ENCODE peak calls at places on chromosome X, in five cellular contexts. U, N, V, Y and E are unnamed samples.

GRCh38 chrX:150870487-150871340 is 27.8 kb downstream of the CD99L2 start:
- DNase-seq in N (no peak), U (no peak), Y (no peak), V (no peak), E (no peak)

GRCh38 chrX:2484232-2484631 is 16.5 kb downstream of the DHRSX start:
- DNase-seq in Y (no peak), U (no peak), V (peak), N (no peak), E (no peak)

GRCh38 chrX:20451936-20452335 is 185.2 kb upstream of the RPS6KA3 start:
- DNase-seq in U (no peak), V (no peak), N (no peak), Y (no peak), E (no peak)

GRCh38 chrX:118088084-118088483 is 28.5 kb downstream of the KLHL13 start:
- DNase-seq in N (no peak), V (no peak), Y (no peak), U (no peak), E (no peak)

GRCh38 chrX:54826598-54826997 is 19.1 kb downstream of the MAGED2 start:
- DNase-seq in V (no peak), U (no peak), Y (no peak), N (no peak), E (no peak)

GRCh38 chrX:4588893-4589292 is 875.4 kb upstream of the PRKX start:
- DNase-seq in V (no peak), U (no peak), Y (no peak), N (no peak), E (no peak)

GRCh38 chrX:49725401-49725800 is 29.6 kb upstream of the PAGE1 start:
- DNase-seq in U (no peak), Y (no peak), V (no peak), N (no peak), E (peak)

GRCh38 chrX:630922-631496 is 418 bp downstream of the SHOX start:
- DNase-seq in N (no peak), U (no peak), V (no peak), Y (no peak), E (no peak)

GRCh38 chrX:64334467-64334866 is 60.8 kb downstream of the MTMR8 start:
- DNase-seq in U (no peak), V (no peak), Y (no peak), N (no peak), E (no peak)

GRCh38 chrX:9354918-9355317 is 109.9 kb upstream of the TBL1X start:
- DNase-seq in N (no peak), Y (no peak), V (no peak), U (no peak), E (no peak)

GRCh38 chrX:2185341-2186082 is 315.3 kb downstream of the DHRSX start:
- DNase-seq in Y (no peak), N (no peak), V (no peak), U (no peak), E (no peak)

GRCh38 chrX:76555816-76556215 is 128.3 kb downstream of the MAGEE1 start:
- DNase-seq in U (no peak), Y (no peak), V (no peak), N (peak), E (no peak)

GRCh38 chrX:10506781-10507180 is 113.6 kb downstream of the MID1 start:
- DNase-seq in N (no peak), U (no peak), Y (no peak), V (no peak), E (no peak)

GRCh38 chrX:75273483-75273882 is 402 bp upstream of the UPRT start:
- DNase-seq in V (no peak), Y (no peak), N (peak), U (no peak), E (no peak)

GRCh38 chrX:129768586-129769466 is 10.9 kb upstream of the SASH3 start:
- DNase-seq in Y (no peak), N (no peak), V (no peak), U (no peak), E (no peak)

GRCh38 chrX:136689441-136689840 is 41.5 kb downstream of the CD40LG start:
- DNase-seq in Y (no peak), U (no peak), N (no peak), V (no peak), E (no peak)

GRCh38 chrX:69991685-69992084 is 58.1 kb downstream of the AWAT2 start:
- DNase-seq in U (no peak), Y (no peak), V (no peak), N (no peak), E (no peak)

GRCh38 chrX:49176421-49177326 is 5.0 kb downstream of the PLP2 start:
- DNase-seq in V (peak), U (no peak), Y (no peak), N (no peak), E (peak)

GRCh38 chrX:111047575-111047974 is 48.4 kb upstream of the PAK3 start:
- DNase-seq in U (no peak), N (no peak), V (no peak), Y (no peak), E (peak)

GRCh38 chrX:38768079-38768478 is 33.2 kb upstream of the MID1IP1 start:
- DNase-seq in N (no peak), U (no peak), V (no peak), Y (no peak), E (no peak)

GRCh38 chrX:134659761-134660160 is 1.5 kb upstream of the PLAC1 start:
- DNase-seq in V (no peak), U (no peak), N (no peak), Y (no peak), E (no peak)

GRCh38 chrX:14398725-14399124 is 130.6 kb upstream of the GLRA2 start:
- DNase-seq in Y (no peak), U (no peak), N (no peak), V (no peak), E (peak)

GRCh38 chrX:38262715-38263620 is 42.3 kb upstream of the SRPX start:
- DNase-seq in Y (no peak), N (no peak), U (no peak), V (no peak), E (no peak)

GRCh38 chrX:86711531-86712180 is 563.4 kb downstream of the DACH2 start:
- DNase-seq in V (no peak), Y (no peak), U (no peak), N (no peak), E (no peak)

GRCh38 chrX:122422547-122422946 is 761.5 kb upstream of the GRIA3 start:
- DNase-seq in U (no peak), Y (no peak), N (no peak), V (no peak), E (no peak)

GRCh38 chrX:56812515-56813105 is 83.6 kb downstream of the NBDY start:
- DNase-seq in V (peak), N (peak), U (no peak), Y (no peak), E (no peak)

GRCh38 chrX:118510076-118510475 is 14.5 kb downstream of the DOCK11 start:
- DNase-seq in U (no peak), V (no peak), Y (no peak), N (no peak), E (peak)

GRCh38 chrX:47864785-47865184 is 28.1 kb downstream of the ZNF81 start:
- DNase-seq in V (no peak), N (no peak), U (no peak), Y (no peak), E (no peak)

GRCh38 chrX:87634361-87634760 is 116.8 kb downstream of the KLHL4 start:
- DNase-seq in U (no peak), Y (no peak), N (no peak), V (no peak), E (no peak)

GRCh38 chrX:75131973-75132627 is 24.0 kb downstream of the ABCB7 start:
- DNase-seq in V (no peak), U (no peak), Y (no peak), N (no peak), E (no peak)

GRCh38 chrX:126770179-126770578 is 49.4 kb upstream of the PRR32 start:
- DNase-seq in Y (no peak), V (no peak), U (no peak), N (peak), E (no peak)

GRCh38 chrX:20595928-20596550 is 329.3 kb upstream of the RPS6KA3 start:
- DNase-seq in U (no peak), Y (no peak), V (no peak), N (no peak), E (no peak)

GRCh38 chrX:124392794-124393193 is 46.4 kb downstream of the SH2D1A start:
- DNase-seq in U (no peak), Y (no peak), N (no peak), V (no peak), E (no peak)

GRCh38 chrX:39201305-39201990 is 400.2 kb downstream of the MID1IP1 start:
- DNase-seq in U (no peak), N (peak), V (no peak), Y (no peak), E (no peak)

GRCh38 chrX:21996872-21997271 is 35.3 kb upstream of the PHEX start:
- DNase-seq in Y (no peak), V (no peak), U (no peak), N (peak), E (peak)

DNA sequence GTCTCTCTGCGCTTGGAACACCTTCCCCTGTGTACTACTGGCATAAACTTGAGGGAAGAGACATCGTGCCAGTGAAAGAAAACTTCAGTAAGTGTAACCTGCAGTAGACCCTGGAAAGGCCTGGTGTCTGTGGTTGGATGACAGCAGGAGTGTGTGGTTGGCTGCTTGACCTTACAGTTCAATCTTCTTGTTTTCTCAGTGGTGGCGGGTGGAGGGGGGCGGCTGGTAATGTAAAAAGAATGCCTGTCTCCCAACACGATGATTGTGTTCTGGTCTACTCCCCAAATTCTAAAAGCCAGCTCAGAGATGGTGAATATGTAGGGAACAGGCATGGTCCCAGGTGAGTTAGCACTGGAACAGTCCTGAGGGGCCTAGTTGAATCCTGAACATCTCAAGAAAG is 18.6 kb downstream of the PSMD10 start:
- DNase-seq in U (no peak), V (no peak), Y (no peak), N (no peak), E (no peak)
- TF ChIP-seq POLR2A in U (no peak), V (no peak), Y (no peak), N (no peak), E (no peak)

GRCh38 chrX:101642086-101642485 is 17.6 kb downstream of the ARMCX2 start:
- DNase-seq in N (no peak), Y (no peak), V (no peak), U (no peak), E (no peak)

DNA sequence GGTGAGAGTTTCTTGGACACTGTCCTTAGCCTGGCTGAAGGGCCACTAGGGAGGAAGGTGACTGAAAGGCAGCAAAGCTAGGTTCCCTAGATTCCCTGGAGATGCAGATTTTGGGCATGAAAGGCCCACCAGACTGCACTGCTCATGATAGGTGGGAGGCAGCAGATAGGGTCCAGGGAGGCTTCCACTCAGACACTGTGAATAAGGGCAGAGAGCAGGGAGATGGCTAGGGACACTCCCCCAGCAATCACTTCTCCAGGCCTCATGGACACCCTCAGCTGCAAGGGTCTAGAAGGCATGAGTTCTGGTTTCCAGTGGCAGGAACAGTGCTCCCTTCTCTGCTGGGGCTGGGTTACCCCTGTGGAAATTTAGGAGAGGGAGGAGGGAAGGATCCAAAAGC is 20.1 kb downstream of the ARMCX2 start:
- DNase-seq in Y (no peak), N (no peak), V (no peak), U (no peak), E (no peak)
- TF ChIP-seq POLR2A in Y (no peak), N (no peak), V (no peak), U (no peak), E (no peak)

GRCh38 chrX:154097003-154097596 is 417 bp downstream of the MECP2 start:
- DNase-seq in V (peak), U (peak), Y (peak), N (peak), E (peak)
- TF ChIP-seq POLR2A in V (no peak), U (no peak), Y (no peak), N (no peak), E (no peak)

GRCh38 chrX:53224860-53225797 is at the start of gene KDM5C:
- DNase-seq in Y (peak), N (peak), V (peak), U (peak), E (peak)
- TF ChIP-seq POLR2A in Y (no peak), N (peak), V (no peak), U (peak), E (peak)

GRCh38 chrX:72269671-72270251 is 7.3 kb downstream of the RPS4X start:
- DNase-seq in Y (no peak), U (no peak), N (no peak), V (no peak), E (peak)

GRCh38 chrX:72271812-72272211 is 5.2 kb downstream of the RPS4X start:
- DNase-seq in U (no peak), N (no peak), Y (no peak), V (no peak), E (no peak)

GRCh38 chrX:72271091-72271490 is 6.0 kb downstream of the RPS4X start:
- DNase-seq in V (no peak), Y (no peak), N (no peak), U (no peak), E (no peak)

GRCh38 chrX:72268601-72269365 is 8.3 kb downstream of the RPS4X start:
- DNase-seq in U (no peak), Y (no peak), V (no peak), N (no peak), E (no peak)

DNA sequence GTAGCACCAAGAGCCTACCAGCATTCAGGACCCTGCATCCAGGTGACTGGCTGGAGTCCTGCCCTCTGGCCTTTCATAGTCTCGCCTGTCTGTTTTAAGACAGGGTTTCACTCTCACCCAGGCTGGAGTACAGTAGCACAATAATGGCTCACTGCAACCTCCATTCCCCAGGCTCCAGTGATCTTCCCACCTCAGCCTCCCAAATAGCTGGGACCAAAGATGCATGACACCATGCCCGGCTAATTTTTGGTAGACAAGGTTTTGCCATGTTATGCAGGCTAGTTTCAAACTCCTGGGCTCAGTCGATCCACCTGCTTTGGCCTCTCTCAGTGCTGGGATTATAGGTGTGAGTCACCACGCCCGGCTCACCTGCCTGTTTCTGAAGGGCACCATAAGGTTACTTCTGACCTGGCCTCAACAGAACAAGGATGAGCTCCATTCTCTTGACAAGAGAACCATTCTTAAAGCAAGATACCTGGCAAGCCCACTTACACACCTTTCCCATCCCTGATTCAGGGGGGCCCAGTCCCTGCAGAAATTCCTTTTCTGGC is 6.7 kb downstream of the RPS4X start:
- DNase-seq in N (no peak), U (no peak), Y (no peak), V (no peak), E (no peak)
- TF ChIP-seq POLR2A in N (no peak), U (no peak), Y (no peak), V (no peak), E (no peak)

GRCh38 chrX:109797311-109797975 is 64.4 kb upstream of the ACSL4 start:
- DNase-seq in N (no peak), U (no peak), V (no peak), Y (no peak), E (no peak)

GRCh38 chrX:109793191-109793590 is 60.1 kb upstream of the ACSL4 start:
- DNase-seq in Y (no peak), V (no peak), U (no peak), N (no peak), E (no peak)

DNA sequence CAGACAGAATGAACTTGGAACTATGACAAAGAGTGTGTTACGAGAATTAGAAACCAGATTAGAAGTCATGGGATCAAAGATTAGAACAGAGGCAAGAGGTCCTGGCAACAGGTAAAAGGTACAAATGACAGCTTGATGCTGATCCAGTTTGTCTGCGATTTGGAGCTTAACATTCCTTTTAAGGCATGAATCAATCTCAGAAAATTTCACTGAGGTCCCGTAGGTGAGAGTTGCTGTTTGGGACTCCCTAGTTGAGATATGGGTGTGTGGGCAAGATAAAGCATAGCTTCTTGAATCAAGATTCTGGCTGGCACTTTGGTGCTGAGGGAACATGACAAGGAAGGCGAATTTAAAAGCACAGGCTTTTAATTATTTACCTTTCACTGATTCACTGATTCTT is 62.6 kb upstream of the ACSL4 start:
- DNase-seq in Y (no peak), N (no peak), V (no peak), U (no peak), E (no peak)
- TF ChIP-seq POLR2A in Y (no peak), N (no peak), V (no peak), U (no peak), E (no peak)

GRCh38 chrX:35445912-35446311 is 352.2 kb upstream of the MAGEB16 start:
- DNase-seq in V (no peak), N (no peak), Y (no peak), U (no peak), E (no peak)
- TF ChIP-seq POLR2A in V (no peak), N (no peak), Y (no peak), U (no peak), E (no peak)

GRCh38 chrX:102712967-102713677 is 874 bp downstream of the GPRASP2 start:
- DNase-seq in N (peak), U (peak), Y (peak), V (peak), E (peak)
- TF ChIP-seq POLR2A in N (no peak), U (peak), Y (no peak), V (no peak), E (peak)

DNA sequence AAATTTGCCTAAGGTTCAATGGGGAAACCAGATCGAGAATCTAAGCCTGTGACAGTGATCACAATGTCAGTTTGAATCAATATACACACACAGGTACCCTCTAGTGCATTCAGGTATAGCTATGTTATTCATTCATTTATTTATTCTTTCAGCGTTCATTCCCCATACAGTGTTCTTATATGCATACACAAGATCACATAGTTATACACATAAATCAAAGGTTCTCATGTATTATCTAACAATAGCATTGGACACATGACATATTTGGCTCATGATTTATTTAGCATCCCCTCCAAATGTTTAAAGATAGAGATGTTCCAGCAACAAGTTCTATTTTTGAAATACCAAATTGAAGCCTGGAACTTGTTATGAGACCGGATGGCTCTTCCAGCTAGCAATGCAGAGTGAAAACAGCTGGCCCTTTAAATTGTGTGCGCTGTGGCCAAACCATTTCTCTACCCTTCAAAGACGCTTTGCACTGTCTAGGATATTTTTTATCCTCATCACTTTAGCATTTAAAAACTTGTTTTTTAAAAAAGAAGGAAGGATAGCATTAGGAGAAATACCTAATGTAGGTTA is 131.0 kb downstream of the ATXN3L start:
- DNase-seq in V (no peak), U (no peak), N (no peak), Y (no peak), E (no peak)
- TF ChIP-seq POLR2A in V (no peak), U (no peak), N (no peak), Y (no peak), E (no peak)

DNA sequence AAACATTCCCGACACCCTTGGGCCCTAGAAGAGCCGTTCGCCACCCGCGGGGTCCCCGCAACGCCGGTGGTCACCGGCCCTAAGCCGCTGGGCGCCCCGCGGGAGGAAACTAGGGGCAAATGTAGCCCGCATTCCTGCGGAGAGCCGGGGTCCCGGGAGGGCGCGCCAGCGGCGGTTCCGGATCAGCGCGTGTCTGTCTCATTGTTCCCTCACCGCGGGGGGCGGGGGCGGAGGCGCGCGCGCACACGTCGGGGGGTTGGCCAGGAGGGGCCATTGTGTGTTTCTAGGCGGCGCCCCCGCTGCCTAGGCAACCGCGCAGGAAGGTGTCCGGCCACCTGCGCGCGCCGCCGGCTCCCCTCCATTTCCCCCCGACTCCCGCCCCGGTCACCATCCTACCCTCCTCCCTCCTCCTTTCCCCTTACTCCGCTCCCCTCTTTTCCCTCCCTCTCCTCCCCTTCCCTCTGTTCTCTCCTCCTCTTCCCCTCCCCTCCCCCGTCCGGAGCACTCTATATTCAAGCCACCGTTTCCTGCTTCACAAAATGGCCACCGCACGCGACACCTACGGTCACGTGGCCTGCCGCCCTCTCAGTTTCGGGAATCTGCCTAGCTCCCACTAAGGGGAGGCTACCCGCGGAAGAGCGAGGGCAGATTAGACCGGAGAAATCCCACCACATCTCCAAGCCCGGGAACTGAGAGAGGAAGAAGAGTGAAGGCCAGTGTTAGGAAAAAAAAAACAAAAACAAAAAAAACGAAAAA is 796 bp upstream of the DDX3X start:
- DNase-seq in N (peak), Y (peak), U (peak), V (peak), E (peak)
- TF ChIP-seq POLR2A in N (peak), Y (peak), U (peak), V (no peak), E (peak)